ENCODE peak calls at places on chromosome 12, in ten cellular contexts. K is suprapubic skin; H is neuronal stem cell; R is lung; Y is CD8-positive, alpha-beta T cell; X is mucosa of descending colon; S is fibroblast of lung; W is aorta; V is cardiac muscle cell; E is adrenal gland. M is an unnamed sample.

GRCh38 chr12:106248177-106248848 is 493 bp upstream of the CKAP4 start:
- DNase-seq in V (peak; percentile 60), W (peak; percentile 88), X (peak; percentile 78), R (peak; percentile 63), S (peak; percentile 71), E (peak; percentile 79), H (peak; percentile 47), K (peak; percentile 86), Y (peak; percentile 57), M (peak; percentile 88)

GRCh38 chr12:32115404-32116104 is 8.9 kb downstream of the BICD1 start:
- DNase-seq in W (peak; percentile 91), E (peak; percentile 98), H (no peak), K (peak; percentile 87), X (peak; percentile 30), R (peak; percentile 76), Y (no peak), V (no peak), S (peak; percentile 99), M (peak; percentile 98)

GRCh38 chr12:87368259-87368658 is 660.9 kb downstream of the C12orf50 start:
- DNase-seq in K (no peak), H (no peak), V (no peak), W (no peak), Y (no peak), R (no peak), E (no peak), X (no peak), S (no peak), M (no peak)

GRCh38 chr12:99920561-99920960 is 64.2 kb downstream of the ANKS1B start:
- DNase-seq in S (no peak), H (no peak), V (no peak), X (no peak), K (no peak), Y (no peak), E (no peak), W (no peak), R (no peak), M (no peak)

GRCh38 chr12:102300824-102301461 is 103.3 kb upstream of the PMCH start:
- DNase-seq in V (peak; percentile 1), X (no peak), W (no peak), S (peak; percentile 77), R (no peak), K (no peak), H (no peak), E (no peak), Y (no peak), M (peak; percentile 6)

GRCh38 chr12:126038434-126038833 is 973.2 kb downstream of the AACS start:
- DNase-seq in H (no peak), X (no peak), W (no peak), K (no peak), E (no peak), R (no peak), Y (no peak), S (no peak), V (no peak), M (no peak)

GRCh38 chr12:26795899-26796298 is 37.1 kb downstream of the ITPR2 start:
- DNase-seq in Y (no peak), X (no peak), H (no peak), W (no peak), S (no peak), R (no peak), K (no peak), V (no peak), E (no peak), M (no peak)

GRCh38 chr12:54304187-54304810 is 3.5 kb upstream of the NFE2 start:
- DNase-seq in K (peak; percentile 87), X (peak; percentile 64), E (peak; percentile 75), W (peak; percentile 80), R (peak; percentile 91), H (no peak), Y (peak; percentile 57), V (no peak), S (peak; percentile 56), M (peak; percentile 80)

GRCh38 chr12:87266305-87266704 is 762.9 kb downstream of the C12orf50 start:
- DNase-seq in Y (no peak), V (no peak), X (no peak), R (no peak), S (no peak), K (no peak), E (no peak), W (no peak), H (no peak), M (no peak)

GRCh38 chr12:33322519-33322918 is 117.1 kb downstream of the SYT10 start:
- DNase-seq in E (no peak), V (no peak), W (no peak), R (no peak), Y (no peak), S (no peak), H (no peak), K (no peak), X (no peak), M (no peak)

DNA sequence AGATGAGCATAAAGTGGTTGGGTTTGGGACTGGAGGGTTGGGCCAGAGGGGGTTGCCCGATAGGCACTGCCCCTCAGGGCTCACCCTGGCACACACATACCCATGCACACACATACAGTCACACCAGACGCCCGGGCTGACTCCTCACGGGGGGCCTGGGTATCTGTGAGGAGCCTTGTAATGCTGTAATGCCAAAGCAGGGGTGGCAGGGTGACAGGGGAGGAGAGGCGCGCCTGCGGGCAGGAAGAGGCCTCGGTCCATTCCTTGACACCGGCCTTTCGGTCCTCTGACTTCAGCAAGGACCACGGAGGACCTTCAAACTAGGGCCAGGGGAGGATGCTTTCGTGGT is 375 bp downstream of the FAIM2 start:
- DNase-seq in Y (no peak), V (no peak), X (no peak), R (no peak), W (no peak), E (no peak), K (no peak), S (no peak), H (no peak), M (no peak)
- H3K4me3 ChIP-seq in Y (no peak overlapping the region), V (no peak overlapping the region), X (no peak overlapping the region), R (no peak overlapping the region), W (no peak overlapping the region), E (peak overlapping the region; percentile 39), K (peak overlapping the region; percentile 50), S (no peak overlapping the region), H (peak overlapping the region; percentile 7), M (peak overlapping the region; percentile 34)

GRCh38 chr12:108448246-108448645 is 66.8 kb upstream of the FICD start:
- DNase-seq in W (no peak), Y (no peak), S (no peak), E (no peak), X (no peak), R (no peak), K (no peak), H (no peak), V (no peak), M (no peak)
- H3K4me1 ChIP-seq in W (no peaks in the 10 kb centered on the region), Y (no peaks in the 10 kb centered on the region), S (no peaks in the 10 kb centered on the region), E (no peaks in the 10 kb centered on the region), X (no peaks in the 10 kb centered on the region), R (peaks cover 4% of the 10 kb centered on the region), K (peaks cover 7% of the 10 kb centered on the region), H (no peaks in the 10 kb centered on the region), V (peaks cover 4% of the 10 kb centered on the region), M (peaks cover 13% of the 10 kb centered on the region)

GRCh38 chr12:56127485-56127887 is 581 bp upstream of the ESYT1 start:
- DNase-seq in E (no peak), H (no peak), K (no peak), V (no peak), R (no peak), Y (no peak), S (no peak), W (no peak), X (no peak), M (no peak)

GRCh38 chr12:56129210-56129691 is 1.2 kb downstream of the ESYT1 start:
- DNase-seq in V (peak; percentile 68), R (peak; percentile 64), S (peak; percentile 30), Y (peak; percentile 92), H (no peak), E (peak; percentile 79), X (peak; percentile 82), K (peak; percentile 88), W (peak; percentile 92), M (peak; percentile 80)

GRCh38 chr12:56128669-56129209 is 672 bp downstream of the ESYT1 start:
- DNase-seq in H (no peak), E (no peak), S (no peak), V (peak; percentile 15), K (no peak), Y (no peak), W (no peak), X (peak; percentile 65), R (no peak), M (peak; percentile 68)

GRCh38 chr12:56127888-56128668 is at the start of gene ESYT1:
- DNase-seq in Y (peak; percentile 96), X (peak; percentile 96), R (peak; percentile 99), S (peak; percentile 100), V (peak; percentile 100), E (peak; percentile 100), H (peak; percentile 100), W (peak; percentile 98), K (peak; percentile 99), M (peak; percentile 100)

DNA sequence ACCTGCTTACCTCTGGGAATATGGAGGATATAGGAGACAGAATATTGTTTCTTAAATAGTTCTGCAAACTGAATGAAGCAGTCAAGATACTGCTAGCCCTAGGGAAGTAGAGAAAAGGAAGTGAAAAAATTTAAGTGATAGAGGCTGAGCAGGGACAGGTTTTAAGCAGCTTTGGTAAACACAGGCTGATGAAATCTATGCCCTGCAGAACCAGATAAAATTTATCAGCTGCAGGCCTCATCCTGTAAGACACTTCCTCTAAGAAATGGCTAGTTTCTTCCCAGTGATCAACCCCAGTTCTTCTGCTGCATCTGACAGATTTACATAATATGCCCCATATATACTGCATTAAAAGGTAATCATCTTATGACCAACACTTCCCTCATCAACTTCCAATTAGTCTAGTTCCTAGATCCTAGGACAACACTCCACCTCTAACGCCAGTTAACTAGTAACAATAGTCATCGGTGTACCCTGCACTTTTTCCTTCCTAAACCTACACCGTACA is 1.3 kb upstream of the ESYT1 start:
- DNase-seq in W (no peak), X (no peak), H (no peak), K (no peak), R (no peak), E (no peak), S (no peak), Y (no peak), V (no peak), M (no peak)
- H3K4me3 ChIP-seq in W (no peak overlapping the region), X (no peak overlapping the region), H (no peak overlapping the region), K (peak overlapping the region; percentile 83), R (no peak overlapping the region), E (no peak overlapping the region), S (peak overlapping the region; percentile 62), Y (no peak overlapping the region), V (no peak overlapping the region), M (peak overlapping the region; percentile 79)

GRCh38 chr12:13735756-13736155 is 245.6 kb downstream of the GRIN2B start:
- DNase-seq in W (no peak), X (no peak), E (no peak), R (no peak), K (no peak), V (no peak), S (no peak), H (no peak), Y (no peak), M (no peak)

GRCh38 chr12:13734753-13735152 is 246.6 kb downstream of the GRIN2B start:
- DNase-seq in R (no peak), W (no peak), V (no peak), S (no peak), H (no peak), K (no peak), X (no peak), Y (no peak), E (no peak), M (no peak)
- H3K4me1 ChIP-seq in R (no peaks in the 10 kb centered on the region), W (no peaks in the 10 kb centered on the region), V (peaks cover under 1% of the 10 kb centered on the region), S (no peaks in the 10 kb centered on the region), H (peaks cover 3% of the 10 kb centered on the region), K (no peaks in the 10 kb centered on the region), X (no peaks in the 10 kb centered on the region), Y (no peaks in the 10 kb centered on the region), E (no peaks in the 10 kb centered on the region), M (peaks cover 1% of the 10 kb centered on the region)

GRCh38 chr12:122421263-122421814 is 1.1 kb downstream of the CLIP1 start:
- DNase-seq in Y (no peak), R (peak; percentile 52), S (peak; percentile 64), V (peak; percentile 39), W (peak; percentile 77), X (peak; percentile 55), E (peak; percentile 82), K (no peak), H (no peak), M (peak; percentile 73)
- H3K4me3 ChIP-seq in Y (peak overlapping the region; percentile 49), R (peak overlapping the region; percentile 84), S (peak overlapping the region; percentile 94), V (peak overlapping the region; percentile 74), W (peak overlapping the region; percentile 89), X (peak overlapping the region; percentile 92), E (peak overlapping the region; percentile 99), K (peak overlapping the region; percentile 99), H (peak overlapping the region; percentile 95), M (peak overlapping the region; percentile 96)